ENCODE peak calls at places on chromosomes 16 and 17, in ten cellular contexts. One of them, this sample, is unnamed.

GRCh38 chr17:19703106-19703775 is 13.1 kb downstream of the SLC47A2 start:
- DNase-seq in body of pancreas: no peak
- DNase-seq in stimulated activated CD4-positive, alpha-beta T cell treated with anti-CD3 and anti-CD28 coated beads, Interleukin-12 subunit alpha, Interleukin-12 subunit beta, amount 100 ng/mL, for 24 hours: no peak
- DNase-seq in NCI-H226: no peak
- DNase-seq in caudate nucleus: no peak
- DNase-seq in spleen: no peak
- DNase-seq in fibroblast of villous mesenchyme: no peak
- DNase-seq in Jurkat, Clone E6-1: no peak
- DNase-seq in activated CD4-positive, alpha-beta T cell treated with anti-CD3 and anti-CD28 coated beads for 48 hours: no peak
- DNase-seq in NCI-H2081: no peak
- DNase-seq in this sample: no peak

GRCh38 chr16:50195276-50195675 is 42.2 kb downstream of the TENT4B start:
- DNase-seq in NCI-H2081: no peak
- DNase-seq in spleen: no peak
- DNase-seq in NCI-H226: peak
- DNase-seq in Jurkat, Clone E6-1: no peak
- DNase-seq in caudate nucleus: no peak
- DNase-seq in body of pancreas: no peak
- DNase-seq in activated CD4-positive, alpha-beta T cell treated with anti-CD3 and anti-CD28 coated beads for 48 hours: no peak
- DNase-seq in fibroblast of villous mesenchyme: peak
- DNase-seq in stimulated activated CD4-positive, alpha-beta T cell treated with anti-CD3 and anti-CD28 coated beads, Interleukin-12 subunit alpha, Interleukin-12 subunit beta, amount 100 ng/mL, for 24 hours: no peak
- DNase-seq in this sample: no peak

GRCh38 chr16:19291459-19291858 is 5.9 kb downstream of the CLEC19A start:
- DNase-seq in Jurkat, Clone E6-1: no peak
- DNase-seq in fibroblast of villous mesenchyme: no peak
- DNase-seq in body of pancreas: peak
- DNase-seq in stimulated activated CD4-positive, alpha-beta T cell treated with anti-CD3 and anti-CD28 coated beads, Interleukin-12 subunit alpha, Interleukin-12 subunit beta, amount 100 ng/mL, for 24 hours: no peak
- DNase-seq in NCI-H226: peak
- DNase-seq in caudate nucleus: peak
- DNase-seq in activated CD4-positive, alpha-beta T cell treated with anti-CD3 and anti-CD28 coated beads for 48 hours: peak
- DNase-seq in spleen: no peak
- DNase-seq in NCI-H2081: no peak
- DNase-seq in this sample: no peak

GRCh38 chr17:72311004-72311403 is 190.2 kb downstream of the SOX9 start:
- DNase-seq in NCI-H226: no peak
- DNase-seq in Jurkat, Clone E6-1: no peak
- DNase-seq in activated CD4-positive, alpha-beta T cell treated with anti-CD3 and anti-CD28 coated beads for 48 hours: no peak
- DNase-seq in caudate nucleus: no peak
- DNase-seq in fibroblast of villous mesenchyme: no peak
- DNase-seq in stimulated activated CD4-positive, alpha-beta T cell treated with anti-CD3 and anti-CD28 coated beads, Interleukin-12 subunit alpha, Interleukin-12 subunit beta, amount 100 ng/mL, for 24 hours: no peak
- DNase-seq in body of pancreas: no peak
- DNase-seq in NCI-H2081: no peak
- DNase-seq in spleen: no peak
- DNase-seq in this sample: no peak

GRCh38 chr16:4847774-4848587 is 700 bp downstream of the UBN1 start:
- DNase-seq in activated CD4-positive, alpha-beta T cell treated with anti-CD3 and anti-CD28 coated beads for 48 hours: peak
- DNase-seq in body of pancreas: peak
- DNase-seq in caudate nucleus: no peak
- DNase-seq in NCI-H2081: no peak
- DNase-seq in spleen: peak
- DNase-seq in fibroblast of villous mesenchyme: peak
- DNase-seq in Jurkat, Clone E6-1: peak
- DNase-seq in NCI-H226: peak
- DNase-seq in stimulated activated CD4-positive, alpha-beta T cell treated with anti-CD3 and anti-CD28 coated beads, Interleukin-12 subunit alpha, Interleukin-12 subunit beta, amount 100 ng/mL, for 24 hours: peak
- DNase-seq in this sample: peak

GRCh38 chr16:69097425-69097824 is 8.0 kb upstream of the HAS3 start:
- DNase-seq in fibroblast of villous mesenchyme: peak
- DNase-seq in stimulated activated CD4-positive, alpha-beta T cell treated with anti-CD3 and anti-CD28 coated beads, Interleukin-12 subunit alpha, Interleukin-12 subunit beta, amount 100 ng/mL, for 24 hours: no peak
- DNase-seq in activated CD4-positive, alpha-beta T cell treated with anti-CD3 and anti-CD28 coated beads for 48 hours: no peak
- DNase-seq in NCI-H226: no peak
- DNase-seq in caudate nucleus: peak
- DNase-seq in Jurkat, Clone E6-1: no peak
- DNase-seq in spleen: no peak
- DNase-seq in NCI-H2081: no peak
- DNase-seq in body of pancreas: no peak
- DNase-seq in this sample: no peak

GRCh38 chr17:57425903-57426574 is 169.7 kb downstream of the MSI2 start:
- DNase-seq in activated CD4-positive, alpha-beta T cell treated with anti-CD3 and anti-CD28 coated beads for 48 hours: no peak
- DNase-seq in NCI-H2081: no peak
- DNase-seq in fibroblast of villous mesenchyme: no peak
- DNase-seq in caudate nucleus: no peak
- DNase-seq in spleen: no peak
- DNase-seq in NCI-H226: no peak
- DNase-seq in Jurkat, Clone E6-1: no peak
- DNase-seq in stimulated activated CD4-positive, alpha-beta T cell treated with anti-CD3 and anti-CD28 coated beads, Interleukin-12 subunit alpha, Interleukin-12 subunit beta, amount 100 ng/mL, for 24 hours: no peak
- DNase-seq in body of pancreas: no peak
- DNase-seq in this sample: no peak

GRCh38 chr16:12468552-12468951 is 335.1 kb downstream of the CPPED1 start:
- DNase-seq in body of pancreas: no peak
- DNase-seq in fibroblast of villous mesenchyme: no peak
- DNase-seq in stimulated activated CD4-positive, alpha-beta T cell treated with anti-CD3 and anti-CD28 coated beads, Interleukin-12 subunit alpha, Interleukin-12 subunit beta, amount 100 ng/mL, for 24 hours: no peak
- DNase-seq in spleen: no peak
- DNase-seq in activated CD4-positive, alpha-beta T cell treated with anti-CD3 and anti-CD28 coated beads for 48 hours: no peak
- DNase-seq in NCI-H2081: no peak
- DNase-seq in caudate nucleus: no peak
- DNase-seq in Jurkat, Clone E6-1: no peak
- DNase-seq in NCI-H226: no peak
- DNase-seq in this sample: no peak

GRCh38 chr16:16071631-16072244 is 122.3 kb downstream of the ABCC1 start:
- DNase-seq in NCI-H2081: no peak
- DNase-seq in caudate nucleus: no peak
- DNase-seq in spleen: no peak
- DNase-seq in NCI-H226: no peak
- DNase-seq in fibroblast of villous mesenchyme: peak
- DNase-seq in body of pancreas: peak
- DNase-seq in stimulated activated CD4-positive, alpha-beta T cell treated with anti-CD3 and anti-CD28 coated beads, Interleukin-12 subunit alpha, Interleukin-12 subunit beta, amount 100 ng/mL, for 24 hours: no peak
- DNase-seq in Jurkat, Clone E6-1: no peak
- DNase-seq in activated CD4-positive, alpha-beta T cell treated with anti-CD3 and anti-CD28 coated beads for 48 hours: no peak
- DNase-seq in this sample: no peak